ENCODE peak calls at places on chromosomes 16 and 17, in eight cellular contexts. V, Y, I, N, E, A, Q and B are unnamed samples.

GRCh38 chr17:79020631-79021301 is 3.2 kb upstream of the C1QTNF1 start:
- DNase-seq in V (no peak), Y (peak), I (no peak), N (no peak), E (no peak), A (no peak), Q (peak), B (peak)

GRCh38 chr16:23081675-23082119 is 67.6 kb downstream of the USP31 start:
- DNase-seq in V (no peak), Y (peak), I (no peak), N (no peak), E (no peak), A (no peak), Q (no peak), B (no peak)

GRCh38 chr17:50447870-50448573 is 20.7 kb downstream of the CHAD start:
- DNase-seq in V (no peak), Y (no peak), I (no peak), N (no peak), E (no peak), A (no peak), Q (no peak), B (no peak)

GRCh38 chr17:18896146-18896545 is 38.2 kb downstream of the PRPSAP2 start:
- DNase-seq in V (no peak), Y (no peak), I (no peak), N (no peak), E (no peak), A (no peak), Q (no peak), B (no peak)

GRCh38 chr16:4370570-4371480 is 823 bp upstream of the VASN start:
- DNase-seq in V (no peak), Y (peak), I (peak), N (peak), E (no peak), A (peak), Q (peak), B (no peak)

GRCh38 chr17:42428141-42428944 is 5.3 kb upstream of the CAVIN1 start:
- DNase-seq in V (no peak), Y (peak), I (no peak), N (peak), E (peak), A (no peak), Q (peak), B (peak)

GRCh38 chr17:5823219-5823618 is 238.9 kb upstream of the NLRP1 start:
- DNase-seq in V (no peak), Y (no peak), I (no peak), N (no peak), E (no peak), A (no peak), Q (no peak), B (no peak)

GRCh38 chr17:48908853-48909394 is 717 bp downstream of the UBE2Z start:
- DNase-seq in V (peak), Y (peak), I (peak), N (peak), E (peak), A (peak), Q (peak), B (peak)

GRCh38 chr16:11671676-11672075 is 3.4 kb downstream of the SNN start:
- DNase-seq in V (no peak), Y (no peak), I (no peak), N (no peak), E (no peak), A (peak), Q (no peak), B (no peak)

GRCh38 chr17:44122825-44123355 is 551 bp downstream of the HDAC5 start:
- DNase-seq in V (no peak), Y (no peak), I (no peak), N (no peak), E (peak), A (no peak), Q (no peak), B (no peak)

GRCh38 chr16:87207509-87207908 is 109.7 kb downstream of the C16orf95 start:
- DNase-seq in V (no peak), Y (peak), I (no peak), N (no peak), E (no peak), A (no peak), Q (peak), B (no peak)

GRCh38 chr17:83089322-83090156 is 10.1 kb downstream of the METRNL start:
- DNase-seq in V (no peak), Y (no peak), I (peak), N (no peak), E (no peak), A (no peak), Q (no peak), B (no peak)

GRCh38 chr17:50037321-50038107 is 18.4 kb upstream of the ITGA3 start:
- DNase-seq in V (no peak), Y (peak), I (no peak), N (no peak), E (no peak), A (peak), Q (peak), B (no peak)

GRCh38 chr16:2784536-2785100 is 2.7 kb downstream of the PRSS33 start:
- DNase-seq in V (no peak), Y (no peak), I (no peak), N (no peak), E (no peak), A (no peak), Q (no peak), B (no peak)